ENCODE peak calls at places on chromosomes 11 and 22, in five cellular contexts. N, Z, K, C and F are unnamed samples.

GRCh38 chr11:82229346-82229745 is 504.3 kb downstream of the FAM181B start:
- DNase-seq in N (no peak), Z (peak), K (no peak), C (no peak), F (peak)

GRCh38 chr22:39214383-39215069 is 30.3 kb downstream of the PDGFB start:
- DNase-seq in N (no peak), Z (no peak), K (no peak), C (no peak), F (no peak)

GRCh38 chr11:13249992-13250391 is 27.6 kb upstream of the BMAL1 start:
- DNase-seq in N (no peak), Z (peak), K (no peak), C (no peak), F (peak)

GRCh38 chr11:133049244-133050019 is 482.9 kb downstream of the OPCML start:
- DNase-seq in N (no peak), Z (no peak), K (no peak), C (no peak), F (no peak)

GRCh38 chr22:16915711-16916110 is 90.5 kb upstream of the XKR3 start:
- DNase-seq in N (no peak), Z (no peak), K (no peak), C (no peak), F (peak)

GRCh38 chr11:12150831-12151382 is 40.5 kb downstream of the MICAL2 start:
- DNase-seq in N (no peak), Z (no peak), K (no peak), C (no peak), F (no peak)

GRCh38 chr11:75055511-75055910 is 41.2 kb downstream of the OR2AT4 start:
- DNase-seq in N (no peak), Z (no peak), K (no peak), C (no peak), F (no peak)

GRCh38 chr11:74680703-74681531 is 50.3 kb downstream of the CHRDL2 start:
- DNase-seq in N (no peak), Z (no peak), K (no peak), C (no peak), F (no peak)

GRCh38 chr11:131186629-131187075 is 183.8 kb upstream of the NTM start:
- DNase-seq in N (peak), Z (no peak), K (no peak), C (no peak), F (peak)

GRCh38 chr22:23910496-23911190 is 16.5 kb downstream of the MIF start:
- DNase-seq in N (no peak), Z (no peak), K (no peak), C (no peak), F (no peak)

GRCh38 chr22:27687984-27688545 is 113.5 kb downstream of the MN1 start:
- DNase-seq in N (no peak), Z (no peak), K (no peak), C (no peak), F (no peak)

GRCh38 chr11:118438314-118438931 is 2.1 kb downstream of the KMT2A start:
- DNase-seq in N (peak), Z (peak), K (peak), C (peak), F (peak)

GRCh38 chr11:64110465-64111375 is 55.2 kb downstream of the MACROD1 start:
- DNase-seq in N (peak), Z (no peak), K (no peak), C (no peak), F (no peak)

GRCh38 chr11:70550456-70551195 is 152.3 kb downstream of the CTTN start:
- DNase-seq in N (no peak), Z (no peak), K (no peak), C (no peak), F (no peak)

GRCh38 chr22:31915499-31916065 is 28.8 kb upstream of the YWHAH start:
- DNase-seq in N (no peak), Z (no peak), K (no peak), C (no peak), F (peak)